ENCODE peak calls at places on chromosomes 4 and X, in six cellular contexts. E is transverse colon, N is GM23338, L is SK-N-MC, I is K562, T is endothelial cell of umbilical vein. Y is an unnamed sample.

GRCh38 chrX:54492340-54492739 is 3.7 kb downstream of the FGD1 start:
- DNase-seq in E (no peak), N (no peak), L (no peak), I (no peak), T (peak; percentile 37), Y (no peak)

GRCh38 chrX:98755912-98756311 is 1654.2 kb downstream of the PCDH19 start:
- DNase-seq in E (no peak), N (no peak), L (no peak), I (no peak), T (no peak), Y (no peak)

GRCh38 chr4:7041851-7042696 is 1.1 kb upstream of the TADA2B start:
- DNase-seq in E (peak; percentile 58), N (peak; percentile 58), L (no peak), I (peak; percentile 63), T (no peak), Y (no peak)

GRCh38 chr4:128468485-128468989 is 180.9 kb upstream of the PGRMC2 start:
- DNase-seq in E (peak; percentile 67), N (no peak), L (no peak), I (no peak), T (peak; percentile 90), Y (no peak)

GRCh38 chr4:86685401-86685800 is 91.3 kb downstream of the PTPN13 start:
- DNase-seq in E (no peak), N (no peak), L (no peak), I (no peak), T (peak; percentile 56), Y (no peak)

GRCh38 chrX:42128587-42128986 is 205.2 kb upstream of the CASK start:
- DNase-seq in E (no peak), N (no peak), L (no peak), I (no peak), T (no peak), Y (no peak)

GRCh38 chr4:25223770-25224375 is 10.0 kb upstream of the PI4K2B start:
- DNase-seq in E (no peak), N (peak; percentile 68), L (no peak), I (no peak), T (peak; percentile 21), Y (no peak)

GRCh38 chrX:54452920-54453319 is 12.7 kb downstream of the TSR2 start:
- DNase-seq in E (no peak), N (peak; percentile 58), L (no peak), I (peak; percentile 32), T (no peak), Y (no peak)

GRCh38 chr4:41060352-41061318 is 153.7 kb downstream of the APBB2 start:
- DNase-seq in E (peak; percentile 24), N (no peak), L (no peak), I (no peak), T (no peak), Y (no peak)

GRCh38 chr4:25799522-25799921 is 63.3 kb downstream of the SEL1L3 start:
- DNase-seq in E (no peak), N (no peak), L (no peak), I (no peak), T (no peak), Y (no peak)

GRCh38 chr4:122131562-122132157 is 20.5 kb upstream of the BLTP1 start:
- DNase-seq in E (no peak), N (no peak), L (no peak), I (no peak), T (no peak), Y (no peak)

GRCh38 chr4:1959104-1959384 is 49.7 kb downstream of the NELFA start:
- DNase-seq in E (no peak), N (no peak), L (no peak), I (no peak), T (no peak), Y (no peak)

GRCh38 chr4:137253949-137254348 is 278.3 kb downstream of the PCDH18 start:
- DNase-seq in E (no peak), N (no peak), L (no peak), I (no peak), T (no peak), Y (no peak)

GRCh38 chrX:119477812-119478232 is 9.6 kb downstream of the SLC25A5 start:
- DNase-seq in E (peak; percentile 54), N (no peak), L (no peak), I (peak; percentile 33), T (no peak), Y (no peak)

GRCh38 chr4:48375651-48376291 is 34.4 kb downstream of the SLAIN2 start:
- DNase-seq in E (peak; percentile 71), N (no peak), L (no peak), I (no peak), T (peak; percentile 90), Y (no peak)

GRCh38 chr4:108483077-108483476 is 137.3 kb upstream of the RPL34 start:
- DNase-seq in E (no peak), N (no peak), L (no peak), I (no peak), T (no peak), Y (no peak)

GRCh38 chrX:39900788-39901170 is 197.0 kb downstream of the BCOR start:
- DNase-seq in E (no peak), N (peak; percentile 7), L (peak; percentile 20), I (no peak), T (no peak), Y (no peak)

GRCh38 chr4:37760840-37761239 is 65.6 kb upstream of the PGM2 start:
- DNase-seq in E (no peak), N (no peak), L (no peak), I (no peak), T (no peak), Y (no peak)

GRCh38 chrX:17788439-17788838 is 51.1 kb downstream of the SCML1 start:
- DNase-seq in E (peak; percentile 24), N (peak; percentile 60), L (peak; percentile 3), I (peak; percentile 73), T (peak; percentile 24), Y (no peak)

GRCh38 chr4:120843840-120844527 is 78.5 kb downstream of the PRDM5 start:
- DNase-seq in E (peak; percentile 58), N (peak; percentile 70), L (no peak), I (no peak), T (no peak), Y (no peak)

GRCh38 chr4:152273343-152273742 is 262.5 kb downstream of the FBXW7 start:
- DNase-seq in E (no peak), N (no peak), L (no peak), I (no peak), T (no peak), Y (no peak)

GRCh38 chr4:136121431-136121830 is 1410.9 kb downstream of the PCDH18 start:
- DNase-seq in E (no peak), N (no peak), L (no peak), I (no peak), T (no peak), Y (no peak)

GRCh38 chrX:120625366-120625765 is 4.5 kb downstream of the C1GALT1C1 start:
- DNase-seq in E (no peak), N (no peak), L (no peak), I (no peak), T (no peak), Y (no peak)

DNA sequence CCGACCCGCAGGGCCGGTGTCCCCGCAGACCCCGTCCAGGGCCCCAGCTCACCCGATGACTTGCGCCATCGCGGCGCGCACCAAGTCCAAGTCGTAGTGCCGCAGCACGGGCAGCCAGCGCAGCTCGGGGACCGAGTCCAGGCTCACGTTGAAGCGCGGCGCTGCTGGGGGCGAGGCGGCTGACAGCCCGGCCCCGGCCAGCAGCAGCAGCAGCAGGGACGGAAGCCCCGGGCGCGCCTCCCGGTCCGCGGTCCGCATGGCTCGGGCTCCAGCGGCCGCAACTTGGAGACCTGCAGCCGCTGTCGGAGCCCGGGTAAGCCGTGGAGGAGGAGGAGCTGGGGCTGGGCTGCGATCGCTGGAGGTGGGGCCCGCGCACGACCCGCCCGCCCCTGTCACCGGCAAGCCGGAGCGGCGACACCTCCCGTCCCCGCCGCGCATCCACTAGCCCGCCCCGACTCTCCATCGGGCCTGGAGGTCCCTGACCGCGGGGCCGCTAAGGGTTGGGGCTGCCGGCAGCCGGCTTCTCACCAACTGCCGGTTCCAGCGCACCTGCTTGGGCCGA is at the start of gene NAAA:
- DNase-seq in E (peak; percentile 93), N (peak; percentile 93), L (no peak), I (peak; percentile 71), T (peak; percentile 81), Y (no peak)
- TF ChIP-seq POLR2AphosphoS5 in E (peak; percentile 86), N (peak; percentile 67), L (no peak), I (peak; percentile 20), T (peak; percentile 42), Y (no peak)

GRCh38 chrX:107659768-107660167 is 31.5 kb downstream of the PRPS1 start:
- DNase-seq in E (no peak), N (peak; percentile 53), L (no peak), I (peak; percentile 19), T (peak; percentile 46), Y (no peak)
- H3K36me3 ChIP-seq in E (no peaks in the 10 kb centered on the region), N (no peaks in the 10 kb centered on the region), L (no peaks in the 10 kb centered on the region), I (no peaks in the 10 kb centered on the region), T (no peaks in the 10 kb centered on the region), Y (no peaks in the 10 kb centered on the region)

DNA sequence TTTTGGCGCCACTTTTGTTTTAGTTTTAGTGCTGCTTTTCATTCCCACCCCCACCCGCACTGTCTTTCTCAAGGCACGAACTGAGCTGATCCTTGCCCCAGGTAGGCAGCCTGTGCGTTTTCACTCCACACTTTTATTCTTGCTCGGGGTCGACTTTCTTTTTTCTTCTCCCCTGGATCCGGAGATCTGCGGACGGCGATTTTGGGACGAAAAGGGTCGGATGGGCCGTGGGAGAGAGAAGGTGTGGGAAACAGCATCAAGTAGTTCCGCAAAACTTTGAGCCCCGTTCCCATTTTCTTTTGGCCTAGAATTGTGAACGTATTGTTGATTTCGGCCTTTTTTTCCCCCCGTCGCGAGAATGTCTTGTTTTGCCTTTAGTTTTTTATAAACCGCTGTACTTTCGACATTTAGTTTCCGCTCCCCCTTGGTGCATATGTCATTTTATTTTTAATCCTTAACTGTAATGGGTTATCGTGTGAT is 540 bp downstream of the STAG2 start:
- DNase-seq in E (no peak), N (peak; percentile 59), L (peak; percentile 34), I (no peak), T (no peak), Y (no peak)
- TF ChIP-seq POLR2AphosphoS5 in E (no peak), N (no peak), L (peak; percentile 29), I (no peak), T (no peak), Y (no peak)

DNA sequence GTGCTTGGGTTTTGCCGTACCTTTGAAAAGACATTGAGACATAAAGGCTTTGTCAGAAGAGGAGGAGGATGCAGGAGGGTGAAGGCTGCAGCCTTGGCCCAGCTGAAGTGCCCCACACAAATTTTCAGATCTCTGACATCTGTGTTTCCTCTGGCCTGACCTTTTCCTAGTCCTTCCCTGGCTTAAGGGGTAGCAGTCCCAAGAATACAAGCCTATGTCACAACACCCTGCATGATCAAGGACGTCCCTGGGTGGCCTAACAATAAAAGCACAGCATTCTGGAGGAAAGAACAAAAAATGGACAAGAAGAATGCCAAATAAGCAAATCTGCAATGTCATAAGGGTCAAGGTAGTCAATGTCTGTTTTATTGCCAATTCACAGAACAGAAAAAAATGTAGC is 80.8 kb upstream of the FAM9C start:
- DNase-seq in E (no peak), N (no peak), L (no peak), I (no peak), T (no peak), Y (no peak)
- H3K36me3 ChIP-seq in E (no peaks in the 10 kb centered on the region), N (no peaks in the 10 kb centered on the region), L (no peaks in the 10 kb centered on the region), I (no peaks in the 10 kb centered on the region), T (no peaks in the 10 kb centered on the region), Y (no peaks in the 10 kb centered on the region)

Y was measured in vagina.